ENCODE peak calls at places on chromosomes 13 and 19, in six cellular contexts. D is lower lobe of right lung; C is CD8-positive, alpha-beta T cell; X is psoas muscle; I is spleen; P is pancreas. M is an unnamed sample.
A peak's percentile ranks its signal among the peaks of the same experiment; 100 is the strongest.

GRCh38 chr13:95553614-95554385 is 1.3 kb downstream of the CLDN10 start:
- DNase-seq in D (peak; percentile 48), C (no peak), X (no peak), I (no peak), P (peak; percentile 66), M (peak; percentile 21)

GRCh38 chr19:48812094-48812929 is 1.5 kb upstream of the BCAT2 start:
- DNase-seq in D (peak; percentile 93), C (peak; percentile 66), X (peak; percentile 96), I (peak; percentile 91), P (peak; percentile 98), M (peak; percentile 91)

GRCh38 chr13:105990256-105990958 is 545.1 kb downstream of the EFNB2 start:
- DNase-seq in D (no peak), C (no peak), X (no peak), I (no peak), P (no peak), M (no peak)

GRCh38 chr13:101474419-101474957 is 22.0 kb downstream of the ITGBL1 start:
- DNase-seq in D (no peak), C (no peak), X (no peak), I (no peak), P (no peak), M (no peak)

GRCh38 chr19:48991823-48992570 is 1.1 kb downstream of the GYS1 start:
- DNase-seq in D (peak; percentile 63), C (no peak), X (peak; percentile 77), I (peak; percentile 81), P (no peak), M (peak; percentile 78)

GRCh38 chr13:33785384-33785783 is 32.6 kb upstream of the RFC3 start:
- DNase-seq in D (no peak), C (no peak), X (no peak), I (no peak), P (no peak), M (no peak)

GRCh38 chr19:15893498-15893897 is 4.4 kb downstream of the CYP4F2 start:
- DNase-seq in D (no peak), C (no peak), X (no peak), I (no peak), P (no peak), M (peak; percentile 73)

GRCh38 chr13:72368031-72368430 is 359.4 kb downstream of the MZT1 start:
- DNase-seq in D (no peak), C (no peak), X (no peak), I (no peak), P (no peak), M (no peak)

GRCh38 chr13:99819962-99820361 is 151.6 kb downstream of the ZIC5 start:
- DNase-seq in D (no peak), C (no peak), X (no peak), I (no peak), P (no peak), M (no peak)

GRCh38 chr13:77001963-77002587 is 10.2 kb downstream of the CLN5 start:
- DNase-seq in D (no peak), C (no peak), X (no peak), I (no peak), P (no peak), M (no peak)

GRCh38 chr13:27472941-27473340 is 22.6 kb upstream of the MTIF3 start:
- DNase-seq in D (no peak), C (no peak), X (no peak), I (no peak), P (no peak), M (no peak)

GRCh38 chr13:27466513-27466912 is 16.1 kb upstream of the MTIF3 start:
- DNase-seq in D (no peak), C (no peak), X (no peak), I (no peak), P (no peak), M (no peak)

GRCh38 chr13:27474751-27475268 is 24.4 kb upstream of the MTIF3 start:
- DNase-seq in D (no peak), C (no peak), X (no peak), I (no peak), P (no peak), M (no peak)

GRCh38 chr13:27472441-27472840 is 22.1 kb upstream of the MTIF3 start:
- DNase-seq in D (no peak), C (no peak), X (no peak), I (no peak), P (no peak), M (no peak)

DNA sequence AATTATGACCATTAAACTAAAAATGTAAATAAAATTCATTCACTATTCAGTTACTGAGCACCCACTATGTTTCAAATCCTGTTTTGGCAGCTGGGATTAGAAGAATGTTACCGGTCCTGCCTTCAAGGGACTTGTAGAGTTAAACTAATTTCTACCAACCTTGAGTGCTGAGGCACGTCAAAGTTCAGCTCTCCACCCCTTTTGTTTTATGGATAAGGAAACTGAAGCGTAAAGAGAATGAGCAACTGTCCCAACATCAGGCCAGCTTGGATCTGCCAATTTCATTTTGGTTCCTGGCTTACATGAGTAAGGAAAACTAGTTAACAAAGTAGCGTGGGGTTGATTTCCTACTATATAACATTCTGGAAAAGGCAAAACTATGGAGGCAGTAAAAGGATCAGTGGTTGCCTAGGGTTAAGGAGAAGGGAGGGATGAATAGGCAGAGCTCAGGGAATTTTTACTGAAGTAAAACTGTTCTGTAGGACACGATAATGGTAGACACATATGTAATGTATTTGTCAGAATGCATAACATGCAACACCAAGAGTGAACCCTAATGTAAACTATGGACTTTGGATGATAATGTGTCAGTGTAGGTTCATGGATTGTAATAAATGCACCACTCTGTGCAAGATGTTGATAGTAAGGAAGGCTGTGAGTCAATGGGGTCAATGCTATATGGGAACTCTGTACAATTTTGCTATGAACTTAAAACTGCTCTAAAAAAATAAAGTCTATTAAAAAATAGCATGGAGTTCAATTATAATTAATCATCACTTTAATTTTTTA is 19.9 kb upstream of the MTIF3 start:
- DNase-seq in D (no peak), C (no peak), X (no peak), I (no peak), P (no peak), M (no peak)
- H3K4me3 ChIP-seq in D (no peak overlapping the region), C (no peak overlapping the region), X (no peak overlapping the region), I (no peak overlapping the region), P (no peak overlapping the region), M (no peak overlapping the region)

DNA sequence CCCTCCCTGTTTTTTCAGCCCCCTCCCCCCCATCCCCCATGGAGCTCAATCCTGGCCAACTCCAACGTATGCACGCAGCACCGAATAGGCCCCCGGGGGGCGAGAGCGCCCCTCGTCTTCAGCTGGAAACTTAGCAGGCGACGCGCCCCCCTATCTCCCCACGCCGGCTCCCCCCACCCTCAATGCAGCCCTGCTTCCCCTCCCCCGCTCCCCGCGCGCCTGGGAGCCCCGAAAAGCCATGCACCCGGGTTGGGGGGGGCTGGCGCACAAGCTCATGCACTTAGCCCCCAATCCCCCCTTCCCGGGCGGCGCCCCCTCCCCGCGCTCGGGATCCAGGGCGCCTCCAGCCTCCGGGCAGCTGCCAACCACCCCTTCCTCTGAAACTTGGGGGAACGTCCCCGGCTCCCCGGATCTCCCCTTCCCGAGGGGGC is 508 bp downstream of the ZBTB7A start:
- DNase-seq in D (no peak), C (peak; percentile 71), X (peak; percentile 81), I (peak; percentile 94), P (peak; percentile 84), M (peak; percentile 71)
- H3K4me3 ChIP-seq in D (peak overlapping the region; percentile 88), C (peak overlapping the region; percentile 89), X (peak overlapping the region; percentile 87), I (peak overlapping the region; percentile 68), P (peak overlapping the region; percentile 67), M (peak overlapping the region; percentile 81)

GRCh38 chr19:35959968-35960320 is 23.8 kb downstream of the LRFN3 start:
- DNase-seq in D (no peak), C (no peak), X (no peak), I (no peak), P (no peak), M (no peak)

GRCh38 chr19:35955881-35956634 is 19.9 kb downstream of the LRFN3 start:
- DNase-seq in D (no peak), C (no peak), X (no peak), I (no peak), P (no peak), M (no peak)

GRCh38 chr19:35958660-35959039 is 22.5 kb downstream of the LRFN3 start:
- DNase-seq in D (no peak), C (no peak), X (no peak), I (no peak), P (no peak), M (no peak)

GRCh38 chr19:35960432-35960972 is 24.3 kb downstream of the LRFN3 start:
- DNase-seq in D (no peak), C (no peak), X (no peak), I (no peak), P (no peak), M (no peak)

DNA sequence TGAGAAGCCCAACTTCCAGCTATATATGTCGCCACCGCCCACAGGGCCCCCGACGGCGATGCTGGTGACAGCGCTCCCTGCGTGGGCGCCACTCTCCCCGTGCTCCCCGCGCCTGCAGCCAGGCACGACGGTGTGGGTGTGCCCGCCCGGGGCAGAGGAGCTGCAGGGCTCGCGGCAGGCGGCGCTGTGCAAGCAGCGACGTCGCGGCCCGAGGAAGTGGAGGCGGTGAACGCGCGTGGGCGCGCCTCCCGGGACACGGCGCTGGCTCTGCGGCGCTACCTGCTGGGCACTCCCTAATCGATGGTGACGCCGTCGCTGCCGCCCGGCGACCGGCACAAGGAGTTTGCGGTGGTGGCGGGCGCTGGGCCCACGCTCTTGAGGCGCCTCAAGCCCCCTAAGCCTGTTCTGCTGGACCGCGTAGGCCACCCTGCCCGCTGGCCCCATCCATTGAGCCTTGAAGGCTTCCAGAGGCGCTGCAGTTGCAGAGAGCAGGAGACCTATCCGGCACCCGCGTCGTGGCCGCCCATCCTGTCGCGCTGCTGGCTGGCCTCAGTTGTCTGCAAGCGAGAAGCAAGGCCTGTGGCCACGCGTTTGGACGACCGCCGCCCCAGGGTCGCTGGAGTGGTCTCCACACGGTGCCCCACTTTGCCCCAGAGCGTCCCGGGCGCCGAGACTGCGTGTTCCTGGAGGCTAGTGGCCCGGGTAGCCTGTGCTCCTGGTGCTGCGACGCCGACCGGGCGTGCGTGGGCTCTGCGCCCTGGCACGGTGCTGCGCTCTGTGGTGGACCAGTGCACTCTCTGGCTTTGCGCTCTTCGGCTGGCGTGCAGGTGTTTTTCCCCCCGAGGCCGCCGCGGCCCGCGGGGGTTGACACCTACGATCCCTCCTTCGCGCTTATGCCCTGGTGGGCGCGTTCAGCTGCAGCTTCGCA is 23.1 kb downstream of the LRFN3 start:
- DNase-seq in D (peak; percentile 83), C (peak; percentile 82), X (peak; percentile 61), I (peak; percentile 95), P (peak; percentile 70), M (no peak)
- H3K4me3 ChIP-seq in D (peak overlapping the region; percentile 36), C (peak overlapping the region; percentile 57), X (peak overlapping the region; percentile 22), I (peak overlapping the region; percentile 5), P (no peak overlapping the region), M (peak overlapping the region; percentile 23)

GRCh38 chr13:97456047-97456446 is 22.1 kb downstream of the RAP2A start:
- DNase-seq in D (no peak), C (no peak), X (no peak), I (no peak), P (no peak), M (no peak)

GRCh38 chr13:97459215-97459772 is 25.3 kb downstream of the RAP2A start:
- DNase-seq in D (no peak), C (no peak), X (no peak), I (no peak), P (no peak), M (no peak)

GRCh38 chr13:97466782-97467181 is 32.8 kb downstream of the RAP2A start:
- DNase-seq in D (no peak), C (no peak), X (no peak), I (no peak), P (no peak), M (no peak)

GRCh38 chr13:97460004-97460756 is 26.2 kb downstream of the RAP2A start:
- DNase-seq in D (no peak), C (no peak), X (no peak), I (no peak), P (no peak), M (no peak)

DNA sequence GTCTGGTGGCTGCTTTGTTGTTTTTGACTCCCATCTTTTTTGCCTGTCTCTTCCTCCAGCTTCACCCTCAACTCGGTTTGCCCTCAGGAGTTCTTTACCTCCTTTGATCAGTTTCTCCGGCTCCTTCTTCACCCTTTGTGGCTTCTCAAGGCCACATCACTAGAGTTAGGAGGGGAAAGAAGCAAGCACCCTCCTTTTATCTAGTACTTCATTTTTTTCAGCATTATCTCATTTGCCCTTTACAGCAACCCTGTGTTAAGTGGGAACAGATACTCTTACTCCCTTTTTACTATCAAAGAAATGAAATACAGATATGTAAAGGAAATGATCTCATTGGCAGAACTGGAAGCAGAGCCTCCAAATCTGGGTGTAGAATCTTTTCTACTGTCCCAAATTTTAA is 26.9 kb downstream of the RAP2A start:
- DNase-seq in D (no peak), C (no peak), X (no peak), I (no peak), P (no peak), M (no peak)
- H3K4me3 ChIP-seq in D (no peak overlapping the region), C (no peak overlapping the region), X (no peak overlapping the region), I (no peak overlapping the region), P (no peak overlapping the region), M (no peak overlapping the region)

M was measured in colonic mucosa.